ENCODE peak calls at places on chromosome X, in nine cellular contexts. Q is aorta, P is HT-29, A is DND-41, X is right lobe of liver, B is LoVo, M is T-helper 9 cell, T is dorsolateral prefrontal cortex, J is psoas muscle. R is an unnamed sample.

GRCh38 chrX:40996886-40997530 is 88.2 kb upstream of the USP9X start:
- DNase-seq in Q (no peak), P (peak; percentile 53), A (no peak), X (no peak), B (peak; percentile 2), M (no peak), T (no peak), J (no peak), R (no peak)

GRCh38 chrX:47815901-47816845 is 20.5 kb upstream of the ZNF81 start:
- DNase-seq in Q (no peak), P (no peak), A (no peak), X (no peak), B (peak; percentile 73), M (no peak), T (no peak), J (no peak), R (no peak)

GRCh38 chrX:17635231-17635630 is 102.1 kb upstream of the SCML1 start:
- DNase-seq in Q (no peak), P (no peak), A (no peak), X (no peak), B (no peak), M (no peak), T (no peak), J (no peak), R (no peak)

GRCh38 chrX:40423299-40423698 is 157.5 kb upstream of the ATP6AP2 start:
- DNase-seq in Q (no peak), P (no peak), A (no peak), X (no peak), B (no peak), M (no peak), T (peak; percentile 25), J (no peak), R (no peak)

GRCh38 chrX:145821291-145821897 is 3.8 kb downstream of the SLITRK2 start:
- DNase-seq in Q (peak; percentile 46), P (no peak), A (no peak), X (no peak), B (no peak), M (no peak), T (peak; percentile 53), J (no peak), R (no peak)

GRCh38 chrX:134679226-134679625 is 21.0 kb upstream of the PLAC1 start:
- DNase-seq in Q (no peak), P (no peak), A (no peak), X (no peak), B (no peak), M (no peak), T (no peak), J (no peak), R (no peak)

GRCh38 chrX:10360121-10360520 is 203.3 kb downstream of the CLCN4 start:
- DNase-seq in Q (no peak), P (no peak), A (no peak), X (no peak), B (no peak), M (no peak), T (peak; percentile 75), J (peak; percentile 18), R (no peak)

GRCh38 chrX:10243056-10243455 is 86.3 kb downstream of the CLCN4 start:
- DNase-seq in Q (no peak), P (no peak), A (no peak), X (no peak), B (no peak), M (no peak), T (no peak), J (no peak), R (no peak)

GRCh38 chrX:24479924-24480722 is 15.0 kb downstream of the PDK3 start:
- DNase-seq in Q (no peak), P (peak; percentile 20), A (peak; percentile 80), X (no peak), B (peak; percentile 50), M (peak; percentile 58), T (no peak), J (no peak), R (peak; percentile 63)

GRCh38 chrX:12798601-12799000 is 7.4 kb downstream of the PRPS2 start:
- DNase-seq in Q (no peak), P (no peak), A (no peak), X (no peak), B (no peak), M (no peak), T (no peak), J (no peak), R (no peak)

GRCh38 chrX:114626323-114626722 is 42.4 kb downstream of the HTR2C start:
- DNase-seq in Q (no peak), P (peak; percentile 7), A (no peak), X (no peak), B (no peak), M (no peak), T (no peak), J (no peak), R (no peak)

GRCh38 chrX:107678957-107679740 is 50.8 kb downstream of the PRPS1 start:
- DNase-seq in Q (peak; percentile 83), P (peak; percentile 76), A (peak; percentile 51), X (no peak), B (no peak), M (peak; percentile 70), T (no peak), J (peak; percentile 83), R (peak; percentile 82)

GRCh38 chrX:107728342-107729099 is 47.1 kb downstream of the TSC22D3 start:
- DNase-seq in Q (no peak), P (no peak), A (no peak), X (peak; percentile 70), B (no peak), M (no peak), T (no peak), J (no peak), R (no peak)

GRCh38 chrX:124362072-124362471 is 15.7 kb downstream of the SH2D1A start:
- DNase-seq in Q (no peak), P (no peak), A (no peak), X (no peak), B (no peak), M (no peak), T (no peak), J (no peak), R (no peak)